ENCODE peak calls at places on chromosomes 16 and 17, in four cellular contexts. Y is neuronal stem cell, S is PC-9, N is aorta. K is an unnamed sample.
A peak's percentile ranks its signal among the peaks of the same experiment; 100 is the strongest.

GRCh38 chr16:1003551-1004347 is 22.2 kb downstream of the SOX8 start:
- DNase-seq in Y (no peak), S (no peak), N (no peak), K (peak; percentile 77)

GRCh38 chr17:29376667-29377268 is 13.4 kb upstream of the TAOK1 start:
- DNase-seq in Y (peak; percentile 42), S (no peak), N (peak; percentile 55), K (peak; percentile 55)

GRCh38 chr17:79741751-79742588 is 11.2 kb downstream of the ENPP7 start:
- DNase-seq in Y (peak; percentile 87), S (no peak), N (peak; percentile 78), K (peak; percentile 68)

GRCh38 chr17:1568950-1569810 is 6.6 kb upstream of the PITPNA start:
- DNase-seq in Y (no peak), S (no peak), N (no peak), K (no peak)

GRCh38 chr17:14203392-14203791 is 33.3 kb downstream of the CDRT15 start:
- DNase-seq in Y (no peak), S (no peak), N (no peak), K (no peak)

GRCh38 chr17:81575836-81576235 is 23.7 kb upstream of the FAAP100 start:
- DNase-seq in Y (no peak), S (no peak), N (no peak), K (no peak)

GRCh38 chr17:44146375-44147346 is 4.9 kb downstream of the HROB start:
- DNase-seq in Y (no peak), S (no peak), N (no peak), K (no peak)

GRCh38 chr17:4599505-4600281 is 15.4 kb downstream of the SMTNL2 start:
- DNase-seq in Y (peak; percentile 44), S (no peak), N (no peak), K (no peak)

GRCh38 chr17:81821603-81822311 is 11.3 kb downstream of the MCRIP1 start:
- DNase-seq in Y (no peak), S (no peak), N (peak; percentile 88), K (peak; percentile 87)

GRCh38 chr16:50269061-50269705 is 2.8 kb downstream of the ADCY7 start:
- DNase-seq in Y (no peak), S (no peak), N (peak; percentile 34), K (no peak)

GRCh38 chr16:2196162-2196980 is at the start of gene CASKIN1:
- DNase-seq in Y (peak; percentile 56), S (no peak), N (no peak), K (no peak)

DNA sequence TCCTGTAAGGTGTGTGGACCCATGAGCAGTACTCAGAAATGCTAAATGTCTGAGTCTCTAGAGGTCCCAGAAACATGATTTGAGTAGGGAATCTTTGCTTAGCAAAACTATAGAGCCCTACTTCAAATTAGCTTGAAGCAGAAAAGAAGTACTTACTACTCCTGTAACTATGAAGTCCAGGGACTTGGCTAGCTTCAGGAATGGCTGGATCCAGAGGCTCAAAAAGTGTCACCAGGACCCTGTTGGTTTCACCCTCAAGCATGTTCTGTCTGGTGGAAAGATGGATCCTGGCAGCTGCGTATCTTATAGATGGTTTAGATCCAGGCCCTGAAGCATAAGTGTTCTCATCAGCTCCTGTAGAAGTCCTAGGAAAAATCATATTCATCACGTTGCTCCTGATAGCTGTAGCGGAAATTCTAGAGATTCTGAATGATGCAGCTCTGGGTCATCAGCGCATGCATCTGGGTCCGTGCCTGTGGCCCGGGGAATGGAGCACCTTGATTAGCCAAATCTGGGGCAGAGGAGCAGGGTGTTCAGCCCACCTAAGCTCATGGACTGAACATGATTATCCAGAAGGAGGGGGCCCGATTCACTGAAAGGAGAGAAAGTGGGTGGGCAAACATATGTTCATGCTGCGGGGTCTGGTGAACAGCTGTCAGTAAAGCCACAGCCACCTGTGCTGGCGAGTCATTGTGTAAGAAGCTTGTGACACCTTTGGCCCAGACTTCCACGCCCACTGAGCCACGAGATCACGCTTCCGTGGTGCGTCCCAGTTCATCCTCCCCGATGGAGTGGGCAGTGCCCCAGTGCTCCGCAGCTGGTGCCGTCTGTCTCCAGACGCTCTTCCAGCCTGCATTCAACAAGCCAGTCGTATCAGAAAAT is 260.6 kb downstream of the CPPED1 start:
- DNase-seq in Y (no peak), S (no peak), N (no peak), K (no peak)
- H3K4me1 ChIP-seq in Y (peaks cover 2% of the 10 kb centered on the region), S (no peaks in the 10 kb centered on the region), N (no peaks in the 10 kb centered on the region), K (peaks cover 38% of the 10 kb centered on the region)

GRCh38 chr16:87384162-87384999 is 805 bp upstream of the FBXO31 start:
- DNase-seq in Y (no peak), S (peak; percentile 63), N (peak; percentile 71), K (peak; percentile 78)
- H3K4me1 ChIP-seq in Y (peaks cover 23% of the 10 kb centered on the region), S (peaks cover 46% of the 10 kb centered on the region), N (peaks cover 6% of the 10 kb centered on the region), K (peaks cover 44% of the 10 kb centered on the region)

GRCh38 chr17:17416007-17416399 is 60.8 kb upstream of the MED9 start:
- DNase-seq in Y (peak; percentile 15), S (peak; percentile 66), N (no peak), K (peak; percentile 68)
- H3K4me1 ChIP-seq in Y (peaks cover 2% of the 10 kb centered on the region), S (peaks cover 18% of the 10 kb centered on the region), N (no peaks in the 10 kb centered on the region), K (peaks cover 62% of the 10 kb centered on the region)

GRCh38 chr16:17307501-17307900 is 163.3 kb downstream of the XYLT1 start:
- DNase-seq in Y (no peak), S (no peak), N (no peak), K (no peak)
- H3K4me1 ChIP-seq in Y (peaks cover 16% of the 10 kb centered on the region), S (no peaks in the 10 kb centered on the region), N (no peaks in the 10 kb centered on the region), K (no peaks in the 10 kb centered on the region)

DNA sequence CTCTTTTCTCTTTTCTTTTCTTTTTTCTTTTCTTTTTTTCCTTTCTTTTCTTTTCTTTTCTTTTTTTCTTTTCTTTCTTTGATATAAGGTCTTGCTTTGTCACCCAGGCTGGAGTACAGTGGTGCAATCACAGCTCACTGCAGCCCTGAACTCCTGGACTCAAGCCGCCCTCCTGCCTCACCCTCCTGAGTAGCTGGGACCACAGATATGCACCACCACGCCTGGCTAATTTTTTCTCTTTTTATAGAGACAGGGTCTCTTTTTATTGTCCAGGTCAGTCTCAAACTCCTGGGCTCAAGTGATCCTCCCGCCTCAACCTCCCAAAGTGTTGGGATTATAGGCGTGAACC is 145.8 kb downstream of the IRX3 start:
- DNase-seq in Y (no peak), S (no peak), N (no peak), K (no peak)
- H3K4me1 ChIP-seq in Y (peaks cover 5% of the 10 kb centered on the region), S (peaks cover 12% of the 10 kb centered on the region), N (no peaks in the 10 kb centered on the region), K (no peaks in the 10 kb centered on the region)

GRCh38 chr17:42953669-42954068 is 10.6 kb downstream of the AARSD1 start:
- DNase-seq in Y (no peak), S (no peak), N (no peak), K (no peak)
- H3K4me1 ChIP-seq in Y (no peaks in the 10 kb centered on the region), S (no peaks in the 10 kb centered on the region), N (no peaks in the 10 kb centered on the region), K (peaks cover 20% of the 10 kb centered on the region)